ENCODE peak calls at places on chromosomes 13 and 19, in nine cellular contexts. A, R, Q, V, D, O, X, N and F are unnamed samples.

GRCh38 chr19:50173144-50173543 is 10.1 kb upstream of the IZUMO2 start:
- DNase-seq in D (no peak), O (no peak), N (no peak), X (no peak), V (no peak), A (no peak), Q (peak), R (no peak), F (no peak)

GRCh38 chr19:15115080-15115479 is 7.9 kb downstream of the SYDE1 start:
- DNase-seq in R (no peak), Q (no peak), N (peak), A (no peak), O (no peak), D (no peak), V (peak), X (no peak), F (no peak)

GRCh38 chr13:102812616-102813287 is 13.8 kb downstream of the BIVM start:
- DNase-seq in R (no peak), N (no peak), O (no peak), X (no peak), V (peak), Q (no peak), D (no peak), A (no peak), F (no peak)

GRCh38 chr19:16820056-16820455 is 9.1 kb upstream of the SIN3B start:
- DNase-seq in O (no peak), R (no peak), Q (no peak), A (no peak), V (no peak), D (no peak), N (no peak), X (no peak), F (no peak)

GRCh38 chr13:95659500-95659899 is 15.0 kb upstream of the DZIP1 start:
- DNase-seq in R (no peak), D (no peak), Q (no peak), O (no peak), V (no peak), A (no peak), N (no peak), X (no peak), F (no peak)

GRCh38 chr13:112244061-112244460 is 132.1 kb upstream of the SPACA7 start:
- DNase-seq in R (no peak), A (no peak), Q (no peak), V (no peak), X (no peak), N (no peak), O (no peak), D (no peak), F (no peak)

GRCh38 chr13:99860736-99861135 is 110.8 kb downstream of the ZIC5 start:
- DNase-seq in A (no peak), O (peak), D (no peak), R (no peak), Q (no peak), V (no peak), N (no peak), X (no peak), F (no peak)

GRCh38 chr19:2038284-2039081 is 12.6 kb downstream of the MKNK2 start:
- DNase-seq in X (no peak), V (no peak), Q (peak), D (no peak), R (peak), O (no peak), A (no peak), N (no peak), F (no peak)

GRCh38 chr19:43132696-43133095 is 50.2 kb upstream of the PSG2 start:
- DNase-seq in A (no peak), O (no peak), D (no peak), R (no peak), Q (no peak), V (no peak), N (no peak), X (no peak), F (no peak)

GRCh38 chr13:44660050-44660449 is 83.9 kb upstream of the TSC22D1 start:
- DNase-seq in O (no peak), Q (no peak), A (no peak), N (no peak), D (no peak), V (no peak), R (no peak), X (no peak), F (no peak)

GRCh38 chr13:29754486-29754806 is 96.0 kb downstream of the UBL3 start:
- DNase-seq in Q (no peak), V (peak), N (no peak), O (peak), R (no peak), X (no peak), A (no peak), D (no peak), F (no peak)

GRCh38 chr13:31322025-31322424 is 122.2 kb downstream of the B3GLCT start:
- DNase-seq in O (no peak), A (no peak), R (peak), X (no peak), N (peak), V (peak), D (no peak), Q (no peak), F (no peak)

GRCh38 chr19:5983367-5983955 is 5.5 kb upstream of the RANBP3 start:
- DNase-seq in N (no peak), O (no peak), Q (no peak), A (no peak), V (no peak), X (no peak), D (no peak), R (peak), F (no peak)